ENCODE peak calls at places on chromosome 2, in nine cellular contexts. J is IMR-90, S is A549, C is thyroid gland, F is right lobe of liver, Z is H1, X is NB4, E is endothelial cell of umbilical vein, N is lower leg skin. B is an unnamed sample.
A peak's percentile ranks its signal among the peaks of the same experiment; 100 is the strongest.

GRCh38 chr2:122094557-122094956 is 339.1 kb downstream of the TSN start:
- DNase-seq in C (no peak), Z (no peak), E (no peak), X (no peak), N (no peak), J (no peak), F (no peak), S (no peak), B (no peak)

GRCh38 chr2:137091704-137092103 is 326.4 kb downstream of the THSD7B start:
- DNase-seq in N (no peak), S (no peak), C (no peak), J (no peak), E (no peak), Z (no peak), F (no peak), X (peak; percentile 37), B (no peak)

GRCh38 chr2:206586609-206587008 is 55.7 kb upstream of the FAM237A start:
- DNase-seq in Z (no peak), C (no peak), J (no peak), F (no peak), N (no peak), X (no peak), E (no peak), S (no peak), B (no peak)

GRCh38 chr2:9266711-9267110 is 60.1 kb downstream of the ASAP2 start:
- DNase-seq in X (peak; percentile 49), N (no peak), Z (no peak), F (no peak), J (no peak), C (no peak), E (no peak), S (no peak), B (no peak)

GRCh38 chr2:121080013-121080772 is 204.8 kb downstream of the TFCP2L1 start:
- DNase-seq in J (peak; percentile 34), Z (peak; percentile 96), F (no peak), X (peak; percentile 53), S (peak; percentile 57), N (no peak), E (peak; percentile 58), C (peak; percentile 45), B (peak; percentile 69)

GRCh38 chr2:47344890-47345583 is 57.9 kb upstream of the MSH2 start:
- DNase-seq in Z (peak; percentile 85), N (peak; percentile 88), J (peak; percentile 44), F (peak; percentile 81), C (peak; percentile 86), E (peak; percentile 93), S (peak; percentile 99), X (no peak), B (peak; percentile 24)

GRCh38 chr2:65331361-65331760 is 101.0 kb downstream of the SPRED2 start:
- DNase-seq in Z (no peak), J (peak; percentile 19), F (no peak), C (no peak), E (no peak), S (no peak), N (no peak), X (no peak), B (no peak)

GRCh38 chr2:177201919-177202346 is 10.7 kb upstream of the HNRNPA3 start:
- DNase-seq in X (no peak), E (no peak), J (no peak), N (no peak), C (no peak), F (no peak), Z (no peak), S (no peak), B (no peak)

DNA sequence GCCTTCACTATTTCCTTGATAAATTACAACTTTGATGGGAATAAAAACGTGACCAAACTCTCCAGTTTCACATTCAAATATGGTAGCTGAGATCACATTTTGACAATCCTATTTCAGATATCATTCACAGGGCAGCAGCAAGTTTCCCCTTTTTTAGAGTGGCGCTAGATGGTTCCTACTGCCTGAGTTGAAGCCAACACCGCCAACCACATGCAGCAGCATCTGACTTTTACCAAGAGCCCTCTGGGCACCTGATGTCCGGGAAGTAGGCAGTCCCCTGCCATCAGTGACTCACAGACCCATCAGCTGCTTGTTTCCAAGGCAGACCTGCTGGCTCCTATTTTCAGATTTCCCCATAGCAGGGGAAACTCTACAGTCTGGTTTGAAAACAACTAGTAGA is 4.0 kb upstream of the MREG start:
- DNase-seq in X (peak; percentile 35), J (peak; percentile 33), Z (no peak), E (no peak), C (no peak), F (peak; percentile 48), S (peak; percentile 16), N (no peak), B (no peak)
- TF ChIP-seq POLR2A in X (no peak), J (no peak), Z (no peak), E (no peak), C (no peak), F (no peak), S (no peak), N (no peak), B (no peak)

GRCh38 chr2:27050996-27051901 is at the start of gene AGBL5:
- DNase-seq in J (peak; percentile 90), F (peak; percentile 95), Z (peak; percentile 98), X (peak; percentile 96), N (peak; percentile 99), S (peak; percentile 98), C (peak; percentile 97), E (peak; percentile 96), B (peak; percentile 97)
- TF ChIP-seq POLR2A in J (peak; percentile 10), F (peak; percentile 52), Z (peak; percentile 74), X (peak; percentile 48), N (no peak), S (peak; percentile 47), C (no peak), E (no peak), B (peak; percentile 89)

GRCh38 chr2:222912117-222912516 is 51.3 kb downstream of the ACSL3 start:
- DNase-seq in E (no peak), C (no peak), J (peak; percentile 46), N (no peak), F (no peak), X (peak; percentile 97), S (no peak), Z (no peak), B (peak; percentile 46)
- TF ChIP-seq POLR2A in E (no peak), C (no peak), J (no peak), N (no peak), F (no peak), X (no peak), S (no peak), Z (no peak), B (no peak)

GRCh38 chr2:54330226-54331094 is 74.4 kb upstream of the TSPYL6 start:
- DNase-seq in E (peak; percentile 97), X (peak; percentile 93), F (peak; percentile 98), N (peak; percentile 99), C (peak; percentile 98), S (peak; percentile 96), J (peak; percentile 92), Z (peak; percentile 94), B (peak; percentile 97)
- TF ChIP-seq POLR2A in E (peak; percentile 80), X (peak; percentile 20), F (peak; percentile 62), N (peak; percentile 39), C (peak; percentile 76), S (peak; percentile 97), J (peak; percentile 68), Z (peak; percentile 83), B (no peak)

DNA sequence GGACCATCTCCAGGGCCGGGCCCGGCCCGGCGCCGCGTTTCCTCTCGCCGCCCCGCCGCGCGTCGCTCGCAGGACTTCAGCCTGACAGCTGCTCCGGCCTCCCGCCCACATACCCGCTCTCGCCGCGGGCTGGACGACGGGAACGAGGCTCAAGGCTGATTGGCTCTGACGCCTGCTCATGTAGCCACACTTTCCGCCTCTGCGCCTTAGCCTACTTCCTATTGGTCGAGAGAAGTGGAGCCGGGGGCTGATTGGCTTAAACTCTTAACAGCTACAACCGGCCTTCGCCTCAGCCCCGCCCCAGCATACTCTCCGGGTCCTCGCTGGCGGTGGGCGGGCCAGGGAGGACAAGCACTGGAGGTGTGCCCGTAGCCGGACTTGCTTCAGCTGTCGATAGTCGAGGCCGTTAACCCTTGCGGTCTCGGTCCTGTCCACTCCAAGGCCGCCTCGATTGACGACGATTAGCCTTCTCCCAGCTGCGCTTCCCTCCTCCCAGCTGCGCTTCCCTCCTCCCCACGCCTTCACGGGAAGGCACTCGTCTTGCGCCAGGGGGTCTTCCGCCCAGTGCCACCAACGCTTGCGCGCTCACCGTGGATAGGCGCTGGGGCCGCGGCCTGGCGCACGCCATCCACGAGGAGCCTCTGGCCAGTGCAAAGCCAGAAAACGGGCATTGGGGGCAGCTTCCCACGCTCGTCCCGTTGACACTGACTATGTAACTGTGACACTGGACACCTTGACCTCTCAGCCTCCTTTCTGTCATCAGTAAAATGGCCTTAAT is at the start of gene PRADC1:
- DNase-seq in X (peak; percentile 100), N (peak; percentile 100), F (peak; percentile 98), S (peak; percentile 100), Z (peak; percentile 94), E (peak; percentile 100), C (peak; percentile 100), J (peak; percentile 100), B (peak; percentile 99)
- TF ChIP-seq POLR2A in X (peak; percentile 72), N (no peak), F (peak; percentile 72), S (peak; percentile 75), Z (no peak), E (no peak), C (no peak), J (peak; percentile 46), B (peak; percentile 33)

DNA sequence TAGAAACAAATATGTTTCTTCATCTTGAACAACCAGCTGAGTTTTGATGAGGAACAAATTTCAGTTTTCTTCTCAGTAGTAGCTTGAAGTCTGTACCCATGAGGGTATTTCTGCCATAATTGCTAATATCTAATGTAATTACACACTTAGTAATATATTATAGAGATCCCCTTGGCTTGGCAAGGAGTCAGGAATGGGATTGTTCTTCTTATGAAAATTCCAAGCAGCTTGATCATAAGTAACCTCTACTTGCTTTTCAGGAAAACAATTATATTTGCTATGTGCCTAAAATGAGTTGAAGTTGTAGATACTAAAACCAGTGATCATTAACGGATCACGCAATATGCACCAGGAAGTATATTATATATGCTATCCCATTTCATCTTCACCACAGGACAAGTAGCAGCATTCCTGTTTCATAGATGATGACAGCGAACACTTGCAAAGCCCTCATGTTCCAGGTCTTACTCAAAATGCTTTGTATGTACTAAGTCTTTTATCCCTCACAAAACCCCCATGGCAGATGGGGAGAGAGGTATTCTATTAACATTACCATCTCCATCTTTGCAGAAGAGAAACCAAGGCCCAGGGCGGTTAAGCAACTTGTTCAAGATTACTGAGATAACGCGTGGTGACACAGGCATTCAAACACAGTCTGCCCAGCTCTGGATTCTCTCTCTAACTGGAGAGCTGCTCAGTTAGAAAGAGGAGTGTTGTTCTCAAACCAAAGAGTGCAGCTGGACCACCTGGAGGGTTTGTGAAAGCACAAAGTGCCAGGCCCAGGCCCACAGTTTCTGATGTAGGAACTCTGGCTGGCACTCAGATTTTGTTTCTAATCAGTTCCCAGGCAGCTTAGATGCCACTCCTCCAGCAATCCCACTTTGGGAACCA is 21.8 kb upstream of the RGPD4 start:
- DNase-seq in Z (no peak), J (no peak), S (no peak), X (no peak), F (no peak), N (no peak), E (no peak), C (no peak), B (no peak)
- TF ChIP-seq POLR2A in Z (no peak), J (no peak), S (no peak), X (no peak), F (no peak), N (no peak), E (no peak), C (no peak), B (no peak)